ENCODE peak calls at places on chromosomes 7 and 10, in four cellular contexts. G is HepG2, D is HCT116, I is K562. B is an unnamed sample.

GRCh38 chr7:148276291-148277041 is 314.1 kb upstream of the C7orf33 start:
- DNase-seq in I (no peak), G (no peak), D (no peak), B (no peak)

GRCh38 chr10:30456262-30456661 is 22.3 kb downstream of the MAP3K8 start:
- DNase-seq in G (no peak), I (no peak), D (no peak), B (no peak)

GRCh38 chr10:129839285-129840195 is 124.5 kb downstream of the EBF3 start:
- DNase-seq in G (no peak), I (no peak), D (no peak), B (no peak)

GRCh38 chr7:106367664-106368063 is 82.9 kb upstream of the NAMPT start:
- DNase-seq in I (no peak), D (no peak), G (no peak), B (no peak)

GRCh38 chr10:48224979-48225560 is 49.4 kb downstream of the FRMPD2 start:
- DNase-seq in D (no peak), I (no peak), G (no peak), B (no peak)

GRCh38 chr10:128047991-128048826 is 78.0 kb downstream of the MKI67 start:
- DNase-seq in D (no peak), G (peak), I (no peak), B (no peak)

GRCh38 chr10:124685251-124685650 is 58.9 kb downstream of the FAM53B start:
- DNase-seq in G (no peak), D (no peak), I (no peak), B (no peak)

GRCh38 chr7:41256186-41256945 is 446.5 kb downstream of the INHBA start:
- DNase-seq in D (no peak), G (no peak), I (no peak), B (no peak)

GRCh38 chr7:158991824-158992621 is 135.7 kb downstream of the DYNC2I1 start:
- DNase-seq in D (no peak), I (no peak), G (no peak), B (no peak)

GRCh38 chr10:31157125-31157983 is 125.7 kb upstream of the ZNF438 start:
- DNase-seq in G (no peak), I (no peak), D (no peak), B (no peak)

GRCh38 chr7:18471476-18472160 is 23.9 kb upstream of the HDAC9 start:
- DNase-seq in G (no peak), I (no peak), D (no peak), B (no peak)

GRCh38 chr10:20272575-20272974 is 456.3 kb downstream of the PLXDC2 start:
- DNase-seq in D (no peak), I (no peak), G (no peak), B (no peak)

GRCh38 chr7:57403601-57404342 is 46.2 kb upstream of the ZNF716 start:
- DNase-seq in D (no peak), G (no peak), I (peak), B (no peak)

GRCh38 chr7:24756545-24756988 is 697 bp downstream of the GSDME start:
- DNase-seq in D (no peak), G (no peak), I (no peak), B (no peak)

GRCh38 chr7:65509368-65510186 is 135.9 kb downstream of the ZNF92 start:
- DNase-seq in G (no peak), D (no peak), I (no peak), B (no peak)

GRCh38 chr7:149202831-149203231 is 7.5 kb downstream of the ZNF282 start:
- DNase-seq in I (no peak), G (no peak), D (no peak), B (no peak)

GRCh38 chr7:5375925-5376324 is 47.7 kb downstream of the TNRC18 start:
- DNase-seq in I (no peak), G (no peak), D (no peak), B (no peak)

GRCh38 chr10:89165923-89166322 is 41.2 kb downstream of the CH25H start:
- DNase-seq in G (no peak), I (no peak), D (no peak), B (no peak)

GRCh38 chr7:50632561-50633413 is 67.6 kb upstream of the DDC start:
- DNase-seq in I (peak), D (peak), G (peak), B (peak)

GRCh38 chr7:28207486-28208158 is 27.0 kb upstream of the JAZF1 start:
- DNase-seq in D (no peak), G (no peak), I (no peak), B (no peak)

GRCh38 chr7:130865408-130866236 is 131.6 kb upstream of the KLF14 start:
- DNase-seq in D (no peak), G (no peak), I (no peak), B (no peak)

GRCh38 chr7:125780153-125780552 is 850.5 kb upstream of the POT1 start:
- DNase-seq in I (no peak), D (no peak), G (no peak), B (no peak)

GRCh38 chr10:43125881-43126731 is 12.1 kb upstream of the CSGALNACT2 start:
- DNase-seq in D (no peak), I (no peak), G (no peak), B (no peak)

GRCh38 chr7:149313981-149314380 is 52.0 kb downstream of the ZNF783 start:
- DNase-seq in D (no peak), I (no peak), G (no peak), B (no peak)

GRCh38 chr7:100490483-100491191 is 6.9 kb downstream of the NYAP1 start:
- DNase-seq in D (no peak), I (peak), G (no peak), B (no peak)

GRCh38 chr7:100491192-100491578 is 7.5 kb downstream of the NYAP1 start:
- DNase-seq in D (no peak), G (no peak), I (no peak), B (no peak)

GRCh38 chr7:100489121-100489520 is 5.4 kb downstream of the NYAP1 start:
- DNase-seq in D (no peak), G (no peak), I (no peak), B (no peak)

GRCh38 chr7:100488333-100489095 is 4.8 kb downstream of the NYAP1 start:
- DNase-seq in I (peak), G (no peak), D (no peak), B (no peak)

DNA sequence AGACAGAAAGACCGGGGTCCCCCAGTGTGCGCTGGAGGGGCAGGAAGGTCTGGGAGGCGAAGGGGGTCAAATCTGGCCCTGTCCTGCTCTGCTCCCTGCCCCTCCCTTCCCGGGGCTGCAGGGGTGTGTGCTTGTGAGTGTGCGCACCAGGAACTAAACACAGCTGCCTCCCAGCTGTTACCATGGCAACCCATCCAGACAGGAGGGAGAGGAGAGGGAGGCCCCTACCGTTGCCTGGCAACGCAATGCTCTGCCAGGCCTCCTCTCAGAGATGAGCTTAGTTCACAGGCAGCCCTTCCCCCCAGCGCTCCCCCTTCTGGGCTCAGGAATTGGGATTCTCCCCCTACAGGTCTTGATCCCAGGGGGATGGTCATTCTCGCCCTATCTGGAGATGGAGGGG is 6.1 kb downstream of the NYAP1 start:
- DNase-seq in I (peak), G (peak), D (no peak), B (no peak)
- TF ChIP-seq TCF7L2 in I (no peak), G (no peak), D (no peak), B (no peak)

DNA sequence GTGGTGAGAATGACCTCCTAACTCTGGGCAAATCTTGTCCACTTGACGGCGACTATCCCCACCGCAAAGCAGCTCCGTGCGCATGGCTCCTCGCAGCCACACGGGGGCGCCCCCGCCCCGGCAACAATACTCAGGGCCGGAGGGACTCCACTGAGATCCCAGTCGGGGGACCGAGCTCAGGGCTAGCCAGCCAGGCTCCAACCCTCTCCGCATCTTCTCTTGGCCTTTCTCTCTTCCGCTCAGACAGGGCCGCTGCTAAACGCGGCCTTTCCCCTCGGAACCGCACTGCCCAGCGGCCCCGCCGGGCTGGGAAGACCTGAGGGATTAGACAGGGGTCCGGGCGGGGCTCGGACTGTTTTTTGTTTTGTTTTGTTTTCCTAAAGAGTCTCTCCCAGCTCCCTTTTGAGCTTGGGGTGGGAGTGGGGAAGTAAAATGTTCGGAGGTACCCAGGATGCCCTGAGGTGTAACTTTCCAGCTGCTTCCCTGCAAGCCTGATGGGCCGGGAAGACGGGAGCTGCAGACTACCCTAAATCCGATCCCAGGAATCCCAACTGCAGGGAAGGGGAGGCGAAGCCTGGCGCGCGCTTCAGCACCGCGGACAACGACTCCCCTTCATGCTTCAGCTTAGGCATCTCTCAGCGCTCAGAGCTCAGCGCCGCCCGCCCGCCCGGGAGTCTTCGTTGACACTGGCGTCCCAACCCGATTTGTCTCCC is 2.7 kb downstream of the KCNIP2 start:
- DNase-seq in G (peak), I (peak), D (peak), B (no peak)
- TF ChIP-seq TCF7L2 in G (no peak), I (no peak), D (no peak), B (no peak)

GRCh38 chr7:150994141-150994837 is 3.5 kb downstream of the NOS3 start:
- DNase-seq in D (no peak), G (no peak), I (peak), B (no peak)
- TF ChIP-seq TCF7L2 in D (no peak), G (no peak), I (no peak), B (no peak)

DNA sequence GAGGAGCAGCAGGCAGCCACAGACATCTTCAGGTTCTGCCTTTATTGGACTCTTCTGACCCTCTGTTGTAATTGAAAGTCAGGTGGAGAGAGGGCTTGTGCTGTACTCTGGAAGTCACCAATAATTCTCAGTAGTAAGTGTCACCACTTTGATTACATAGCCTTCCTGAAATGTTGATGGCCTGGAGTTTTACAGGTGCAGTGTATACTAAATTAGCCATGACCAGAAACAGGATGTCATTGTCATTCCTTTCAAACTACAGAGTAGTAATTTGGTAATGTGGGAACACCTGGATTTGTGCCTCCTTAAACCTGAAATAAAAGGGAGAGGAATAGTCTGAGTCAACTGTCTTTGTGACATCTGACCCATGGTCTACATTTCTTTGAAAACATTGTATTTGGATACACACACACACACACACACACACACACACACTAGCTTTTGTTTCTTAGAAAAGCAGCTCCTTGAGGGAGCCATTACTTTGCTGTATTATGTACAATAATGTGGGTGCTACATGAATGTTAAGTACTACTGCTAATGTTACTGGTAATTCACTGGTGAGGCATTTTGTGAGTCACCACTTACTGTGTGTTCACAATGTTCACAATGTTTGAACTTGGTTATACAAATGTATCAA is 19.6 kb downstream of the ARL4A start:
- DNase-seq in G (no peak), I (no peak), D (no peak), B (no peak)
- TF ChIP-seq TCF7L2 in G (no peak), I (no peak), D (no peak), B (no peak)

GRCh38 chr10:132538031-132538789 is 623 bp downstream of the INPP5A start:
- DNase-seq in I (no peak), D (no peak), G (no peak), B (no peak)
- TF ChIP-seq TCF7L2 in I (no peak), D (no peak), G (no peak), B (no peak)

GRCh38 chr7:30469303-30469702 is 9.3 kb downstream of the NOD1 start:
- DNase-seq in G (peak), D (peak), I (no peak), B (no peak)
- TF ChIP-seq TCF7L2 in G (no peak), D (no peak), I (no peak), B (no peak)

B was measured in Panc1.